ENCODE peak calls at places on chromosomes 1 and 21, in nine cellular contexts. C, A, E, R, S, K, H, N and F are unnamed samples.

GRCh38 chr1:62924983-62925790 is 141.3 kb downstream of the ATG4C start:
- DNase-seq in A (no peak), E (no peak), S (no peak), H (no peak), K (no peak), C (no peak), N (no peak), R (no peak), F (no peak)

GRCh38 chr1:160911441-160911840 is 26.5 kb upstream of the ITLN1 start:
- DNase-seq in C (no peak), E (no peak), H (no peak), K (peak), A (no peak), R (no peak), S (no peak), N (no peak), F (no peak)

GRCh38 chr1:119181236-119181635 is 40.8 kb upstream of the WARS2 start:
- DNase-seq in S (no peak), N (no peak), E (no peak), H (no peak), C (no peak), R (no peak), A (no peak), K (no peak), F (no peak)

GRCh38 chr1:182442333-182442732 is 7.6 kb upstream of the RGSL1 start:
- DNase-seq in K (no peak), A (no peak), N (no peak), R (no peak), C (no peak), E (no peak), S (no peak), H (no peak), F (no peak)

GRCh38 chr21:42741056-42741455 is 87.6 kb downstream of the PDE9A start:
- DNase-seq in R (no peak), S (no peak), H (no peak), N (no peak), K (no peak), A (no peak), E (no peak), C (no peak), F (no peak)

GRCh38 chr21:41139951-41140350 is 28.0 kb upstream of the BACE2 start:
- DNase-seq in K (no peak), E (no peak), N (no peak), H (no peak), R (no peak), C (no peak), S (no peak), A (no peak), F (no peak)

GRCh38 chr1:1168156-1168450 is 5.6 kb upstream of the TTLL10 start:
- DNase-seq in K (no peak), H (peak), S (no peak), C (no peak), E (no peak), R (no peak), A (no peak), N (no peak), F (no peak)

GRCh38 chr1:173222149-173223030 is 15.3 kb upstream of the TNFSF4 start:
- DNase-seq in E (no peak), R (no peak), C (no peak), H (no peak), N (no peak), S (no peak), K (no peak), A (no peak), F (no peak)

GRCh38 chr21:45578811-45579381 is 36.7 kb upstream of the SLC19A1 start:
- DNase-seq in E (no peak), R (no peak), A (no peak), S (no peak), K (no peak), C (no peak), N (no peak), H (no peak), F (no peak)

GRCh38 chr1:212218065-212218464 is 67.1 kb upstream of the PPP2R5A start:
- DNase-seq in K (no peak), S (no peak), N (no peak), A (no peak), C (no peak), H (no peak), E (no peak), R (no peak), F (no peak)

GRCh38 chr1:9294440-9294773 is 1.7 kb downstream of the SPSB1 start:
- DNase-seq in C (no peak), A (peak), S (peak), K (no peak), R (no peak), H (no peak), E (no peak), N (peak), F (peak)

GRCh38 chr1:160367934-160368923 is 1.4 kb downstream of the NHLH1 start:
- DNase-seq in R (no peak), H (no peak), A (no peak), N (no peak), K (peak), C (no peak), S (no peak), E (no peak), F (no peak)

GRCh38 chr1:30117685-30118084 is 605.7 kb downstream of the MATN1 start:
- DNase-seq in E (no peak), S (no peak), N (no peak), K (no peak), C (no peak), H (no peak), R (no peak), A (no peak), F (no peak)

GRCh38 chr1:4599951-4600481 is 54.4 kb upstream of the AJAP1 start:
- DNase-seq in N (no peak), S (no peak), E (no peak), R (no peak), A (no peak), C (no peak), K (no peak), H (no peak), F (no peak)

GRCh38 chr1:1599030-1599916 is 662 bp downstream of the FNDC10 start:
- DNase-seq in A (peak), N (no peak), S (no peak), E (no peak), C (no peak), K (peak), R (peak), H (no peak), F (no peak)

GRCh38 chr21:43880111-43880985 is 15.3 kb downstream of the AGPAT3 start:
- DNase-seq in A (peak), H (peak), K (no peak), N (no peak), C (no peak), S (peak), E (no peak), R (no peak), F (no peak)